ENCODE peak calls at places on chromosome X, in five cellular contexts. D is DMS153; A is stimulated activated CD8-positive, alpha-beta memory T cell treated with anti-CD3 and anti-CD28 coated beads, Interleukin-4, amount 100 ng/mL, for 24 hours; K is left ventricle myocardium inferior; G is HepG2. M is an unnamed sample.

GRCh38 chrX:17435476-17435875 is 60.5 kb downstream of the NHS start:
- DNase-seq in K (no peak), A (no peak), D (no peak), G (no peak), M (no peak)

GRCh38 chrX:47802589-47802988 is 34.1 kb upstream of the ZNF81 start:
- DNase-seq in K (no peak), D (no peak), G (peak), A (no peak), M (no peak)

GRCh38 chrX:24424948-24425347 is 40.1 kb upstream of the PDK3 start:
- DNase-seq in A (no peak), G (no peak), D (no peak), K (peak), M (no peak)

GRCh38 chrX:24643116-24643515 is 4.0 kb downstream of the PCYT1B start:
- DNase-seq in G (no peak), K (no peak), A (no peak), D (no peak), M (no peak)

GRCh38 chrX:9614016-9614415 is 149.2 kb downstream of the TBL1X start:
- DNase-seq in G (no peak), A (no peak), D (no peak), K (no peak), M (no peak)

GRCh38 chrX:9873952-9874351 is 87.7 kb downstream of the SHROOM2 start:
- DNase-seq in D (no peak), G (peak), K (no peak), A (peak), M (peak)

GRCh38 chrX:152988536-152989291 is 5.2 kb downstream of the PNMA5 start:
- DNase-seq in K (no peak), D (no peak), G (no peak), A (no peak), M (no peak)

GRCh38 chrX:41542151-41542935 is 95.2 kb downstream of the NYX start:
- DNase-seq in K (no peak), A (no peak), G (no peak), D (no peak), M (no peak)

GRCh38 chrX:48468693-48469691 is 1.1 kb downstream of the SLC38A5 start:
- DNase-seq in D (no peak), A (peak), G (no peak), K (no peak), M (no peak)

GRCh38 chrX:1727531-1728027 is 112.7 kb downstream of the ASMT start:
- DNase-seq in A (no peak), G (peak), K (no peak), D (no peak), M (no peak)

GRCh38 chrX:41734530-41734929 is 10.5 kb downstream of the GPR82 start:
- DNase-seq in A (no peak), G (peak), D (no peak), K (no peak), M (peak)

GRCh38 chrX:42096262-42096939 is 173.0 kb upstream of the CASK start:
- DNase-seq in G (peak), K (no peak), D (no peak), A (no peak), M (peak)

GRCh38 chrX:4622768-4623167 is 909.3 kb upstream of the PRKX start:
- DNase-seq in A (no peak), D (peak), K (no peak), G (no peak), M (no peak)

GRCh38 chrX:72240976-72241375 is 2.1 kb upstream of the ERCC6L start:
- DNase-seq in K (no peak), G (peak), A (no peak), D (no peak), M (no peak)

GRCh38 chrX:154436597-154437397 is at the start of gene GDI1:
- DNase-seq in D (peak), K (peak), A (peak), G (no peak), M (peak)

GRCh38 chrX:108165349-108166111 is 74.0 kb downstream of the ATG4A start:
- DNase-seq in K (no peak), D (no peak), A (no peak), G (peak), M (peak)

GRCh38 chrX:71128166-71128833 is 9.9 kb downstream of the MED12 start:
- DNase-seq in A (no peak), K (no peak), D (no peak), G (no peak), M (no peak)

GRCh38 chrX:55489315-55490009 is at the start of gene USP51:
- DNase-seq in D (no peak), G (no peak), K (peak), A (no peak), M (no peak)

GRCh38 chrX:107537815-107538214 is 88.4 kb downstream of the FRMPD3 start:
- DNase-seq in G (peak), A (no peak), D (no peak), K (no peak), M (peak)

GRCh38 chrX:28586891-28587635 is at the start of gene IL1RAPL1:
- DNase-seq in D (peak), K (no peak), G (no peak), A (no peak), M (peak)

GRCh38 chrX:153857348-153857903 is 27.1 kb upstream of the PDZD4 start:
- DNase-seq in D (no peak), G (no peak), A (no peak), K (no peak), M (no peak)

GRCh38 chrX:134604701-134605271 is 53.5 kb downstream of the PLAC1 start:
- DNase-seq in G (no peak), K (peak), D (peak), A (no peak), M (no peak)